ENCODE peak calls at places on chromosomes 12 and 14, in seven cellular contexts. P is DND-41, H is astrocyte of the cerebellum, W is left ventricle myocardium inferior, T is GM06990, Y is fibroblast of mammary gland, R is colonic mucosa. K is an unnamed sample.

GRCh38 chr14:99242816-99243795 is 28.9 kb downstream of the BCL11B start:
- DNase-seq in W (no peak), T (no peak), P (no peak), R (no peak), H (no peak), Y (no peak), K (no peak)

GRCh38 chr12:118098911-118099671 is 4.7 kb downstream of the VSIG10 start:
- DNase-seq in W (no peak), R (peak; percentile 66), P (no peak), T (no peak), H (no peak), Y (no peak), K (peak; percentile 21)

GRCh38 chr12:52186135-52186840 is 5.5 kb downstream of the KRT80 start:
- DNase-seq in W (no peak), R (no peak), Y (peak; percentile 70), T (no peak), H (peak; percentile 38), P (no peak), K (no peak)

GRCh38 chr12:1044697-1045096 is 53.7 kb downstream of the ERC1 start:
- DNase-seq in T (no peak), H (peak; percentile 8), R (no peak), P (no peak), Y (peak; percentile 43), W (no peak), K (no peak)

GRCh38 chr14:56952766-56953473 is 142.6 kb upstream of the OTX2 start:
- DNase-seq in R (no peak), H (no peak), P (no peak), Y (no peak), T (no peak), W (no peak), K (no peak)

GRCh38 chr12:18355429-18355828 is 94.1 kb downstream of the PIK3C2G start:
- DNase-seq in H (no peak), R (no peak), P (no peak), T (no peak), Y (no peak), W (no peak), K (no peak)

GRCh38 chr14:74459289-74459946 is 33.4 kb upstream of the SYNDIG1L start:
- DNase-seq in P (peak; percentile 12), H (peak; percentile 4), T (peak; percentile 9), W (no peak), Y (peak; percentile 75), R (no peak), K (peak; percentile 64)

GRCh38 chr14:77593501-77593911 is 22.9 kb downstream of the SPTLC2 start:
- DNase-seq in R (no peak), T (peak; percentile 63), W (no peak), H (no peak), P (no peak), Y (no peak), K (peak; percentile 48)

GRCh38 chr12:56158926-56159461 is 835 bp downstream of the MYL6 start:
- DNase-seq in H (peak; percentile 18), R (peak; percentile 92), W (peak; percentile 81), Y (peak; percentile 58), T (no peak), P (peak; percentile 46), K (no peak)

GRCh38 chr14:32078794-32079663 is 1.9 kb downstream of the ARHGAP5 start:
- DNase-seq in R (no peak), W (no peak), Y (peak; percentile 30), T (no peak), H (no peak), P (no peak), K (no peak)

GRCh38 chr12:124774462-124775167 is 89.0 kb downstream of the SCARB1 start:
- DNase-seq in P (peak; percentile 25), R (no peak), H (peak; percentile 100), Y (peak; percentile 100), W (no peak), T (peak; percentile 92), K (peak; percentile 75)

GRCh38 chr14:67240168-67240932 is 885 bp upstream of the PALS1 start:
- DNase-seq in W (peak; percentile 40), T (no peak), Y (peak; percentile 7), P (peak; percentile 62), H (no peak), R (peak; percentile 84), K (peak; percentile 25)

GRCh38 chr14:22692194-22692593 is 48.0 kb upstream of the OR6J1 start:
- DNase-seq in Y (no peak), P (no peak), W (no peak), T (no peak), H (no peak), R (no peak), K (no peak)

GRCh38 chr12:45831590-45831989 is 102.1 kb downstream of the ARID2 start:
- DNase-seq in R (no peak), W (no peak), H (no peak), T (no peak), P (no peak), Y (no peak), K (no peak)

DNA sequence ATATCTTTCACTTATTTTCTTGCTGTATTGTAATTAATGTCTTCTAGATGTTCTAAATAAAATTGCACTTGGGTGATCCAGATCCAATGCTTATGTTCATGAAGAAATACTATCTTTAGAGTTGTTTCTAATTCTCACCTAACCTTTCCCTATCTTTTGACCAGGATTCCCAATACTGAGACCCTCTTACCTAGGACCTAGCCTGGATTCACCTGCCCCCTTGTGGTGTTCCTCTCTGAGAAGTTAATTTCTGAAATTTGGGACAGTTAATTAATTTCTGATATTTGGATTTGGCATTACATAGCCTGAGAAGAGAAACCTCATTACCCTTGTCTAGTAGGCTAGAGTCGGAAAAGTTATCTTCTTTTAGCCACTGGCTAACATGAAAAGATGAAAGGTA is 29.5 kb downstream of the FOXA1 start:
- DNase-seq in W (no peak), Y (no peak), R (no peak), H (no peak), P (no peak), T (no peak), K (no peak)
- TF ChIP-seq CTCF in W (no peak), Y (peak; percentile 21), R (no peak), H (peak; percentile 38), P (peak; percentile 8), T (no peak), K (no peak)

GRCh38 chr12:6946920-6947374 is 3.1 kb downstream of the C12orf57 start:
- DNase-seq in Y (no peak), H (no peak), P (no peak), R (no peak), W (peak; percentile 8), T (no peak), K (no peak)

GRCh38 chr12:6947615-6948014 is 3.5 kb upstream of the PTPN6 start:
- DNase-seq in Y (no peak), W (no peak), R (no peak), H (no peak), P (no peak), T (no peak), K (no peak)

GRCh38 chr12:6945613-6946012 is 1.8 kb downstream of the C12orf57 start:
- DNase-seq in Y (no peak), P (no peak), W (no peak), R (no peak), H (no peak), T (no peak), K (no peak)

GRCh38 chr12:6944381-6945186 is 762 bp downstream of the C12orf57 start:
- DNase-seq in Y (peak; percentile 91), P (peak; percentile 93), R (peak; percentile 97), W (peak; percentile 94), T (no peak), H (peak; percentile 85), K (peak; percentile 85)

GRCh38 chr12:6946033-6946919 is 2.5 kb downstream of the C12orf57 start:
- DNase-seq in P (no peak), H (no peak), W (no peak), T (peak; percentile 87), R (peak; percentile 96), Y (no peak), K (peak; percentile 84)
- TF ChIP-seq CTCF in P (no peak), H (no peak), W (no peak), T (no peak), R (no peak), Y (no peak), K (no peak)

GRCh38 chr12:42483534-42483857 is 106.0 kb downstream of the PRICKLE1 start:
- DNase-seq in P (no peak), R (no peak), T (peak; percentile 62), W (peak; percentile 42), H (no peak), Y (no peak), K (peak; percentile 68)

GRCh38 chr12:42486407-42486806 is 103.1 kb downstream of the PRICKLE1 start:
- DNase-seq in T (no peak), R (no peak), Y (no peak), H (no peak), P (no peak), W (no peak), K (no peak)

GRCh38 chr12:42482820-42483533 is 106.6 kb downstream of the PRICKLE1 start:
- DNase-seq in P (no peak), R (peak; percentile 59), H (no peak), W (peak; percentile 79), Y (peak; percentile 55), T (peak; percentile 83), K (peak; percentile 90)

GRCh38 chr12:42484996-42485395 is 104.5 kb downstream of the PRICKLE1 start:
- DNase-seq in H (no peak), P (no peak), T (no peak), R (no peak), Y (no peak), W (no peak), K (no peak)

GRCh38 chr12:42485823-42486222 is 103.7 kb downstream of the PRICKLE1 start:
- DNase-seq in W (no peak), P (no peak), T (no peak), R (no peak), H (no peak), Y (no peak), K (no peak)
- TF ChIP-seq CTCF in W (no peak), P (no peak), T (no peak), R (no peak), H (no peak), Y (no peak), K (no peak)

DNA sequence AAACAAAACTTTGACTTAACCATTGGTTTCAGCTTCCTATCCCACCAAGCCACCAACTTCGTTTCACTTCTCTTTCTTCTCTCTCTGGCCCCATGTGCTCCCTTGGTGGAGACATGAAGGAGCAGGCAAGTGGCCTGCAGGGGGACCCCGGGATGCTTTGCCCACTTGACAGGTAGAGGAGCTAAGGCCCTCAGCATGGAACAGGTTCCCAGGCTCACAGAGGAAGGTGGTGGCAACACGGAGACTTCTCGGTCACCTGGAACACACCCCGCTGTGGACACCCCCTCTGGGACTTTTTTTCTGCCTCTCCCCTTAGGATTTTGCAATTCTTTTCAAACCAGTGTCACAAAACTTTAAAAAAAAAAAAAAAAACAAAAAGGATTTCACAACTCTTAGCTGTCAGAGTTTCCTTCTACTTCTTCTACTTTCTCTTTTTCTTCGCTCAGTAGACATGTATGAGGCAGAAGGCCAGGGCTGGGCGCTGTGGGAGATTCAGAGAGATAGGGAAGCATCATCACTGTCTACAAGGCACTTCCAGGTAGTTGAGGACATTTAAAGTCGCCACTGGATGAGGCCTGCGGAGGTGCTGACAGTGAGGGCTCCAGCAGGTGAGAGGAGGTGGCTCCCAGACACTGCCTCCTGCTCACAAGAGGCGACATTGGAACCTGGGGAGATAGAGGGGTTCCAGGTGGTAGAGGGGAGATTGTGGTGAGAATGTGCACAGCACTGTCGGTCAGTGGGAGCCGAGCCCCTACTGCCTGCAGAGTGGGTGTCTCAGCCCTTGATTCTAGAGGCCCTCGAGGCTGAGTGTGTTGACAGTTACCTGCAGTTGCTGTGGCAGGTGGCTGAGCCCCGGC is 119.6 kb downstream of the GCH1 start:
- DNase-seq in R (no peak), H (no peak), W (no peak), Y (no peak), T (peak; percentile 54), P (peak; percentile 12), K (peak; percentile 77)
- TF ChIP-seq CTCF in R (no peak), H (peak; percentile 36), W (no peak), Y (peak; percentile 7), T (peak; percentile 76), P (peak; percentile 15), K (peak; percentile 45)

GRCh38 chr12:116078396-116078795 is 199.1 kb downstream of the MED13L start:
- DNase-seq in T (no peak), R (no peak), Y (no peak), H (no peak), W (no peak), P (no peak), K (no peak)
- TF ChIP-seq CTCF in T (no peak), R (no peak), Y (no peak), H (no peak), W (no peak), P (no peak), K (no peak)

K was measured in GM13976.